ENCODE peak calls at places on chromosomes 2 and 18, in six cellular contexts. L is HepG2; W is HCT116; R is aorta; J is CD8-positive, alpha-beta memory T cell; I is Peyer's patch. O is an unnamed sample. For H3K27me3 and H3K4me1, the result is how much of the 10 kb centered on the place peaks cover.

GRCh38 chr18:7941533-7941932 is 374.4 kb downstream of the PTPRM start:
- DNase-seq in W (no peak), J (no peak), L (no peak), I (no peak), R (no peak), O (no peak)

GRCh38 chr2:43312751-43313641 is 86.6 kb upstream of the ZFP36L2 start:
- DNase-seq in R (no peak), J (no peak), I (no peak), W (no peak), L (no peak), O (no peak)

GRCh38 chr2:59957539-59957938 is 595.9 kb downstream of the BCL11A start:
- DNase-seq in J (no peak), I (no peak), R (no peak), W (no peak), L (no peak), O (no peak)

GRCh38 chr2:203510941-203511305 is 24.2 kb downstream of the RAPH1 start:
- DNase-seq in I (no peak), W (no peak), R (no peak), L (no peak), J (no peak), O (no peak)

GRCh38 chr2:202885190-202885589 is 13.6 kb upstream of the ICA1L start:
- DNase-seq in I (no peak), W (no peak), R (no peak), J (no peak), L (no peak), O (no peak)

GRCh38 chr18:47075098-47075883 is 39.9 kb upstream of the ELOA2 start:
- DNase-seq in J (no peak), L (no peak), R (no peak), W (peak), I (no peak), O (no peak)

GRCh38 chr2:105518897-105519296 is 120.0 kb upstream of the FHL2 start:
- DNase-seq in W (no peak), J (no peak), L (peak), I (no peak), R (no peak), O (no peak)

GRCh38 chr2:71235930-71236587 is 9.2 kb upstream of the PAIP2B start:
- DNase-seq in J (no peak), R (no peak), L (no peak), I (peak), W (no peak), O (no peak)

GRCh38 chr2:227710986-227711385 is 6.8 kb downstream of the SLC19A3 start:
- DNase-seq in R (no peak), J (no peak), L (no peak), I (no peak), W (no peak), O (no peak)

GRCh38 chr2:25844089-25844488 is 34.2 kb downstream of the ASXL2 start:
- DNase-seq in W (no peak), L (no peak), I (no peak), J (no peak), R (no peak), O (no peak)

GRCh38 chr2:30527859-30528258 is 80.8 kb downstream of the LCLAT1 start:
- DNase-seq in I (no peak), J (no peak), L (no peak), W (no peak), R (no peak), O (no peak)

GRCh38 chr18:54692463-54692862 is 101.4 kb downstream of the DYNAP start:
- DNase-seq in L (no peak), J (no peak), W (no peak), I (no peak), R (no peak), O (peak)

GRCh38 chr2:223760838-223761502 is 76.4 kb downstream of the AP1S3 start:
- DNase-seq in W (peak), L (peak), I (peak), R (no peak), J (peak), O (no peak)

GRCh38 chr2:177710889-177711288 is 318.3 kb downstream of the AGPS start:
- DNase-seq in I (no peak), R (no peak), W (no peak), L (no peak), J (no peak), O (no peak)

GRCh38 chr2:71906357-71906973 is 241.2 kb downstream of the CYP26B1 start:
- DNase-seq in I (no peak), J (no peak), L (no peak), W (no peak), R (no peak), O (no peak)

GRCh38 chr18:77187201-77187600 is 54.6 kb upstream of the MBP start:
- DNase-seq in L (no peak), R (no peak), J (no peak), W (no peak), I (no peak), O (no peak)

GRCh38 chr18:59900222-59901128 is 679 bp downstream of the PMAIP1 start:
- DNase-seq in L (no peak), R (peak), I (peak), J (peak), W (no peak), O (peak)

GRCh38 chr2:149768320-149768799 is 180.8 kb upstream of the MMADHC start:
- DNase-seq in R (no peak), W (no peak), J (no peak), I (no peak), L (no peak), O (no peak)

GRCh38 chr2:180000434-180000833 is 6.7 kb downstream of the CWC22 start:
- DNase-seq in J (no peak), I (no peak), W (no peak), L (no peak), R (no peak), O (no peak)

GRCh38 chr2:160317113-160318099 is 117.3 kb upstream of the ITGB6 start:
- DNase-seq in R (no peak), W (no peak), I (no peak), L (no peak), J (no peak), O (peak)

GRCh38 chr18:46706968-46707367 is 49.9 kb downstream of the ST8SIA5 start:
- DNase-seq in I (no peak), R (no peak), L (peak), W (no peak), J (no peak), O (no peak)

GRCh38 chr2:39571197-39571731 is 94.5 kb upstream of the TMEM178A start:
- DNase-seq in R (no peak), I (no peak), J (no peak), L (peak), W (no peak), O (no peak)

GRCh38 chr2:112184121-112184520 is 45.9 kb downstream of the FBLN7 start:
- DNase-seq in L (no peak), R (no peak), W (no peak), J (no peak), I (no peak), O (no peak)

GRCh38 chr2:36459725-36460137 is 104.2 kb downstream of the CRIM1 start:
- DNase-seq in L (peak), R (no peak), J (no peak), I (no peak), W (peak), O (peak)

GRCh38 chr2:38810488-38810887 is 32.5 kb downstream of the GEMIN6 start:
- DNase-seq in W (no peak), L (no peak), J (no peak), I (no peak), R (no peak), O (no peak)

GRCh38 chr2:239273280-239274234 is 127.3 kb downstream of the HDAC4 start:
- DNase-seq in R (peak), L (no peak), W (no peak), I (no peak), J (no peak), O (no peak)

DNA sequence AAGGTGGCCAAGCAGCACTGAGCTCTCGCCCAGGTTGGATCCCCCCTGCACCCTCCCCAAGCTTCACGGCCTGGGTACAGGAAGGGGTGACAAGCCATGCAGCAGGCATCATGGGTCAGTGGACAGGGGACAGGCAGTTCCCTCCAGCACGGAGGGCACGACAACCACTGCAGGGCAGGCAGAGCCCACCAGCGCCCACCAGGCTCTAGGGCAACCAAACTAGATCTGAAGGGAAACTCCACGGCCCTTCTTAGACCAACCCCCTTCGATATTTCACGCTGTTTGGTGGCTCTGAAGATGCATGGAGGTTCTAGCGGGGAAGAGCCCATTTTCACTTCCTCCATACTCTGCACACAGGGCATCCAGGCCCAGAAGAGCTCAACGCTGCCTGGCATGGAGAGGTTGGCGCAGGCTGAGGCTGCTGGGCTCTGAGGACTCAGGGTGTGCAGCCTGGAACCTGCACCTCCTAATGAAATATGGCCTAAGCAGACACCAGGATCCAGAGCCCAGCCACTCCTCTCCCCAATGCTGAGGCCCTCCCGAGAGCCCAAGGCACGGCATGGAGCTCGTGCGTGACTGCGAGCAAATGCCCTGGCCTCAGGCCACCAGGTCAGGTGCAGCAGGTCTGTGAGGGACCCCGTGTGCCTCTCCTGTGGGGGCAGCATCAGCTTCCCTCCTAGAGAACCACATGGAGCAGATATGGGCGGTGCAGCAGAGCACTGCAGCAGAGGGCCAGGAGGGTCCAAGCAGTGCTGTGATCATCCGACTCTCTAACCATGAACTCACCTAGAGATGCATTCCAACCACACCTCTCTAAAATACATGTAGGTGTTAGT is 8.7 kb upstream of the MTERF4 start:
- DNase-seq in R (no peak), W (no peak), J (no peak), L (no peak), I (peak), O (no peak)
- H3K4me3 ChIP-seq in R (no peak), W (no peak), J (peak), L (no peak), I (no peak), O (no peak)

GRCh38 chr2:147095376-147095775 is 749.5 kb upstream of the ACVR2A start:
- DNase-seq in L (no peak), R (no peak), J (no peak), W (no peak), I (no peak), O (no peak)

GRCh38 chr2:147098946-147099345 is 745.9 kb upstream of the ACVR2A start:
- DNase-seq in R (no peak), J (no peak), W (no peak), I (no peak), L (no peak), O (no peak)

GRCh38 chr2:147097747-147098146 is 747.1 kb upstream of the ACVR2A start:
- DNase-seq in R (no peak), W (no peak), L (no peak), I (no peak), J (no peak), O (no peak)

GRCh38 chr2:147094077-147094476 is 750.8 kb upstream of the ACVR2A start:
- DNase-seq in W (no peak), R (no peak), I (no peak), J (no peak), L (no peak), O (no peak)

GRCh38 chr2:147096671-147097070 is 748.2 kb upstream of the ACVR2A start:
- DNase-seq in J (no peak), W (no peak), L (no peak), I (no peak), R (no peak), O (no peak)
- H3K27me3 ChIP-seq in J (under half), W (under half), L (under half), I (under half), R (under half), O (under half)

DNA sequence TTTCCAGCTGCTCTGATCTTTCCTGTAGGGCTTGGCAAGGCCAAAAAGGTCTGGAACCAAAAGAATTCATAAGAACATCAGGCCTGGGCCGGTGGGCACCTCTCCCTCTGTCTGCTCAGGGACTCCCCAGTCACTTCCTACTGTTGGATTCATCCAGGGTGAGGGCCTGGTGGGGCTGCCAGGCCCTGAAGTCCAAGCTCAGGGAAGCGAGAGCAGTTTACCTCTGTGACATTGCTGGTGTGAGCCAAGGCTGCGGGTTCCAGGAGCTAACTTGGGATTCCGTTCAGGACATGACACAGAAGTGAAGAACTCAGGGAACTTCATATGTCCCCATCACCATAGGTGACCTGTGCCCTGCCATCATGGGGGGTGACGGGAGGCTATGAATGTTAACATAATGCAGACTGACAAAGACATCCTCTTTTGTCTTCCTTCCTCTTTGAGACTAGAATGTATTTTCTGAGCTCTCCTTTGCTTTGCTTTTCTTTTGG is 130.6 kb upstream of the SLC1A4 start:
- DNase-seq in R (peak), J (no peak), I (peak), W (no peak), L (no peak), O (no peak)
- H3K4me1 ChIP-seq in R (under half), J (under half), I (under half), W (half or more), L (half or more), O (under half)

GRCh38 chr2:96146151-96146880 is 1.1 kb upstream of the DUSP2 start:
- DNase-seq in R (peak), W (no peak), L (no peak), I (peak), J (peak), O (no peak)

GRCh38 chr2:96145028-96145939 is at the start of gene DUSP2:
- DNase-seq in R (peak), J (peak), L (no peak), W (peak), I (peak), O (peak)

GRCh38 chr2:96148410-96149217 is 3.4 kb upstream of the DUSP2 start:
- DNase-seq in R (peak), W (peak), I (peak), L (no peak), J (peak), O (no peak)

GRCh38 chr2:96147593-96148201 is 2.5 kb upstream of the DUSP2 start:
- DNase-seq in L (no peak), J (no peak), I (peak), R (peak), W (no peak), O (no peak)

DNA sequence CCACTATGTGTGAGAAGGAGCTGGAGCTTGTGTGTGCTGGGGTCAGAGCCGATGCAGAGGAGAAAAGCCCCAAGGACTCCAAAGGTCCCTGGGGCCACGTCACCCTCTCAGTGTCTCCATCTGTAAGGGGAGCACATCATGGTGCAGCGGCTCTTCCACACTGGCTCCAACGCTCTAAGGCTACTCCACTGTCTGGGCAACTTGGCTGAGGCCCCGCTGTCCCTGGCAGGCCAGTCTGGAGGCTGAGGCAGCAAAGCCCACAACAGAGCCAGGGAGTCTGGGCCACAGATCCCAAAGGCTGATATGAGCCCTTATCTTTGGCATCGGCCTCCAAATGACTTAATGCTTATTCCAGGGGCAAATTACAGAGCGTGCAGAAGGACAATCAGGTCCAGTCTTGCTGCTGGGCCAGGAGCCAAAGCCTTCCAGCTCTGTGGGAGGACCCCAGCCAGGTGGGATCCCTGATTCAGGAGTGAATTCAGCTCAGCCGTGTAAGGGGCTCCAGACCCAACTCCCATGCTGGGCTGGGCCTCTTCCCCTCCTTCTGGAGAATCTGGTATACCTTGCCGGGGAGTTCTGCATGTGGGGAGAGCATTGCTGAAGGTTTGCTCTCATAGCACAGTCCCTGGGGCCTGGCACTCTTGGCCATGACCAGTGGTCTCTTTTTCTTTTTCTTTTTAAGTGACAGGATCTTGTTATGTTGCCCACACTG is 1.8 kb upstream of the DUSP2 start:
- DNase-seq in J (no peak), W (no peak), R (peak), L (no peak), I (no peak), O (no peak)
- H3K4me3 ChIP-seq in J (peak), W (no peak), R (no peak), L (no peak), I (no peak), O (no peak)

GRCh38 chr18:57433492-57434176 is 1.5 kb upstream of the ONECUT2 start:
- DNase-seq in L (no peak), J (no peak), I (no peak), R (no peak), W (no peak), O (no peak)

GRCh38 chr18:57434177-57434535 is 1.0 kb upstream of the ONECUT2 start:
- DNase-seq in L (no peak), R (no peak), W (no peak), J (no peak), I (no peak), O (peak)

GRCh38 chr18:57432118-57432517 is 3.1 kb upstream of the ONECUT2 start:
- DNase-seq in L (no peak), W (no peak), R (no peak), I (no peak), J (no peak), O (no peak)

GRCh38 chr18:57431512-57432080 is 3.6 kb upstream of the ONECUT2 start:
- DNase-seq in I (no peak), L (no peak), W (no peak), R (no peak), J (no peak), O (no peak)

GRCh38 chr18:57432765-57433400 is 2.3 kb upstream of the ONECUT2 start:
- DNase-seq in W (no peak), L (no peak), J (no peak), I (no peak), R (no peak), O (no peak)
- H3K27me3 ChIP-seq in W (under half), L (under half), J (half or more), I (under half), R (under half), O (under half)

GRCh38 chr18:72504866-72505265 is 39.3 kb downstream of the CBLN2 start:
- DNase-seq in J (no peak), R (no peak), L (no peak), W (no peak), I (no peak), O (no peak)

GRCh38 chr18:72502671-72503431 is 41.3 kb downstream of the CBLN2 start:
- DNase-seq in R (no peak), J (no peak), W (no peak), L (no peak), I (no peak), O (no peak)
- H3K4me1 ChIP-seq in R (under half), J (under half), W (under half), L (under half), I (under half), O (under half)

O was measured in HAP-1.